ENCODE peak calls at places on chromosomes 11 and 22, in five cellular contexts. One of them, this sample, is unnamed.

GRCh38 chr22:30026751-30027150 is 53.5 kb upstream of the HORMAD2 start:
- DNase-seq in choroid plexus epithelial cell: no peak
- DNase-seq in mucosa of gallbladder: no peak
- DNase-seq in neural crest cell: no peak
- DNase-seq in uterus: no peak
- DNase-seq in this sample: no peak

GRCh38 chr11:85277693-85278092 is 349.5 kb downstream of the DLG2 start:
- DNase-seq in choroid plexus epithelial cell: no peak
- DNase-seq in neural crest cell: no peak
- DNase-seq in mucosa of gallbladder: no peak
- DNase-seq in uterus: no peak
- DNase-seq in this sample: no peak

GRCh38 chr11:1206391-1207271 is 16.2 kb upstream of the MUC5B start:
- DNase-seq in choroid plexus epithelial cell: no peak
- DNase-seq in mucosa of gallbladder: no peak
- DNase-seq in uterus: no peak
- DNase-seq in neural crest cell: no peak
- DNase-seq in this sample: no peak

GRCh38 chr11:102761646-102762238 is 18.7 kb downstream of the MMP10 start:
- DNase-seq in mucosa of gallbladder: no peak
- DNase-seq in uterus: no peak
- DNase-seq in neural crest cell: no peak
- DNase-seq in choroid plexus epithelial cell: peak; percentile 59
- DNase-seq in this sample: peak; percentile 55

GRCh38 chr11:109305009-109305408 is 117.0 kb upstream of the C11orf87 start:
- DNase-seq in choroid plexus epithelial cell: no peak
- DNase-seq in mucosa of gallbladder: no peak
- DNase-seq in uterus: no peak
- DNase-seq in neural crest cell: no peak
- DNase-seq in this sample: no peak

GRCh38 chr11:66868726-66869291 is 11.9 kb downstream of the LRFN4 start:
- DNase-seq in uterus: no peak
- DNase-seq in neural crest cell: no peak
- DNase-seq in mucosa of gallbladder: peak; percentile 45
- DNase-seq in choroid plexus epithelial cell: no peak
- DNase-seq in this sample: no peak

GRCh38 chr22:50546326-50547230 is 879 bp downstream of the KLHDC7B start:
- DNase-seq in mucosa of gallbladder: no peak
- DNase-seq in uterus: no peak
- DNase-seq in choroid plexus epithelial cell: no peak
- DNase-seq in neural crest cell: no peak
- DNase-seq in this sample: no peak

GRCh38 chr11:74950374-74950969 is 1.4 kb downstream of the SPCS2 start:
- DNase-seq in choroid plexus epithelial cell: no peak
- DNase-seq in uterus: no peak
- DNase-seq in neural crest cell: no peak
- DNase-seq in mucosa of gallbladder: no peak
- DNase-seq in this sample: peak; percentile 33

GRCh38 chr22:39135092-39135896 is 17.2 kb downstream of the CBX7 start:
- DNase-seq in uterus: no peak
- DNase-seq in neural crest cell: peak; percentile 72
- DNase-seq in mucosa of gallbladder: no peak
- DNase-seq in choroid plexus epithelial cell: peak; percentile 48
- DNase-seq in this sample: peak; percentile 49